ENCODE peak calls at places on chromosomes 12 and 14, in nine cellular contexts. F is CD4-positive, alpha-beta memory T cell; Q is endodermal cell; A is stomach; K is heart left ventricle; B is coronary artery; L is psoas muscle; T is naive thymus-derived CD4-positive, alpha-beta T cell; Z is left ventricle myocardium inferior. R is an unnamed sample.

GRCh38 chr12:94172973-94173372 is 24.6 kb downstream of the PLXNC1 start:
- DNase-seq in B (no peak), A (peak; percentile 27), Z (no peak), F (no peak), L (no peak), T (no peak), K (no peak), Q (no peak), R (no peak)

GRCh38 chr12:54208591-54208990 is 19.8 kb upstream of the SMUG1 start:
- DNase-seq in K (peak; percentile 14), Z (no peak), B (no peak), L (no peak), T (no peak), Q (no peak), F (no peak), A (no peak), R (no peak)

GRCh38 chr12:288687-289086 is 26.1 kb upstream of the SLC6A13 start:
- DNase-seq in Z (peak; percentile 20), F (no peak), B (no peak), Q (no peak), A (peak; percentile 55), T (no peak), L (no peak), K (peak; percentile 31), R (no peak)

GRCh38 chr12:74641262-74641661 is 103.6 kb downstream of the ATXN7L3B start:
- DNase-seq in L (no peak), A (no peak), F (no peak), T (no peak), Q (no peak), K (no peak), Z (no peak), B (no peak), R (no peak)

GRCh38 chr12:105729931-105730330 is 399.4 kb downstream of the C12orf75 start:
- DNase-seq in Q (no peak), K (no peak), A (no peak), B (no peak), L (no peak), F (no peak), T (no peak), Z (no peak), R (no peak)

GRCh38 chr12:24175949-24176348 is 226.5 kb upstream of the SOX5 start:
- DNase-seq in K (no peak), F (no peak), A (no peak), L (no peak), T (no peak), Q (no peak), Z (no peak), B (no peak), R (no peak)

GRCh38 chr12:14048949-14049545 is 67.6 kb upstream of the GRIN2B start:
- DNase-seq in F (no peak), Z (no peak), A (no peak), Q (no peak), B (no peak), T (no peak), K (no peak), L (no peak), R (no peak)

GRCh38 chr14:73237786-73238261 is 518 bp downstream of the PAPLN start:
- DNase-seq in T (no peak), Z (no peak), K (no peak), B (peak; percentile 65), A (no peak), F (no peak), L (no peak), Q (peak; percentile 72), R (no peak)

GRCh38 chr12:101969-102878 is 35.7 kb downstream of the IQSEC3 start:
- DNase-seq in Q (peak; percentile 83), L (no peak), Z (no peak), K (no peak), A (no peak), B (no peak), T (no peak), F (no peak), R (no peak)

GRCh38 chr12:96226401-96226800 is 32.2 kb downstream of the ELK3 start:
- DNase-seq in F (no peak), B (no peak), Z (no peak), L (no peak), T (no peak), A (no peak), Q (no peak), K (no peak), R (no peak)

GRCh38 chr14:55807059-55807499 is 227.1 kb downstream of the KTN1 start:
- DNase-seq in Q (no peak), L (peak; percentile 77), K (peak; percentile 95), B (peak; percentile 81), A (peak; percentile 98), Z (peak; percentile 87), T (peak; percentile 77), F (peak; percentile 85), R (peak; percentile 71)

GRCh38 chr12:3964404-3964803 is 91.2 kb upstream of the PARP11 start:
- DNase-seq in F (no peak), A (no peak), L (no peak), Z (no peak), T (no peak), Q (peak; percentile 92), K (no peak), B (no peak), R (no peak)

GRCh38 chr14:69093551-69094421 is 59.1 kb downstream of the DCAF5 start:
- DNase-seq in T (no peak), L (no peak), Z (no peak), A (peak; percentile 42), B (no peak), F (no peak), Q (peak; percentile 72), K (no peak), R (no peak)

GRCh38 chr14:51668870-51669269 is 17.2 kb downstream of the FRMD6 start:
- DNase-seq in K (no peak), A (no peak), F (no peak), Z (no peak), Q (no peak), B (no peak), L (no peak), T (no peak), R (no peak)

GRCh38 chr14:74579447-74580274 is 32.4 kb downstream of the LTBP2 start:
- DNase-seq in A (no peak), B (no peak), L (peak; percentile 20), Z (no peak), K (peak; percentile 17), T (no peak), Q (no peak), F (no peak), R (no peak)

GRCh38 chr14:86838363-86838762 is 1154.6 kb downstream of the GALC start:
- DNase-seq in Q (no peak), T (no peak), B (no peak), Z (no peak), F (no peak), L (no peak), K (no peak), A (no peak), R (no peak)

GRCh38 chr12:51262758-51263177 is 7.4 kb downstream of the SMAGP start:
- DNase-seq in T (no peak), Q (peak; percentile 90), F (no peak), K (no peak), B (no peak), A (peak; percentile 78), L (peak; percentile 56), Z (no peak), R (no peak)

DNA sequence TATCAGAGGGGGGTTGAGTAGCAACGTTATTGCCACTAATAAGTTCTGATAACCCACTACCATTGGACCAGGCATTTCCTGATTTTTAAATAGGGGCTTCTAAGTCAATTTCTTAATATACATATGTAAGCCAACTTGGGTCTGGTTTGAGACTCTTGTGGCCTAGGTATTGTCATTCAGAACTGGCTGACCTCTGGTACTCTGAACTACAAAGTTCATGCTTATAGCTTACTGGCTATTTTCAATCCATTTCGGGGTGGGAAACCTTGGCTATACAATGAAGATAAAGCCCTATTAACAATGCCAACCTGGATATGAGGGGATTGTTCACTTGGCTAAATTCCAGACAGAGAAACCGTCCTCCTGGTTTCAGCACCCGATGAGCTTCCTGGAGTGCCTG is 8.7 kb downstream of the DYNLL1 start:
- DNase-seq in T (no peak), K (no peak), B (no peak), Z (no peak), Q (no peak), A (no peak), F (no peak), L (no peak), R (no peak)
- H3K27ac ChIP-seq in T (no peak overlapping the region), K (no peak overlapping the region), B (no peak overlapping the region), Z (no peak overlapping the region), Q (no peak overlapping the region), A (no peak overlapping the region), F (no peak overlapping the region), L (no peak overlapping the region), R (no peak overlapping the region)

DNA sequence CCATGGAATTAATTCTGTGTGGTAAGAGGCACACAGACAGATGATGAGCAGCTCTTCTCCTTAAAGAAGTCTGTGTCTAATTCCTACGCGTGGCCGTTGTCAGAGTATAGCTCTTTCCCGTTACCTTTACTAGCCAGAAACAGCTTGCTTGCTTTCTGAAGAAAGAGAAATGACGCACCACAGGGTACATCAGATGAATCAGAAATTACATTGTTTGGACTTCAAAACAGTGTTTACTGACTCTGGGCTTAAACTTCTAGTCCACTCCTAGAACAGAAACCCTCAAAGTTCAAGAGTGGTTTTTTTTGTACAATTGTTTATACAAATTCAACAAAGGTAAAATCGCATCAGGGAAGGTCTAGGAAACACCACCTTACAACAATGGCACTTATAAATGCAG is 29.0 kb downstream of the RNF34 start:
- DNase-seq in A (no peak), Z (no peak), B (no peak), F (no peak), Q (no peak), L (no peak), K (no peak), T (no peak), R (no peak)
- H3K27ac ChIP-seq in A (no peak overlapping the region), Z (no peak overlapping the region), B (no peak overlapping the region), F (no peak overlapping the region), Q (no peak overlapping the region), L (no peak overlapping the region), K (no peak overlapping the region), T (no peak overlapping the region), R (no peak overlapping the region)

GRCh38 chr14:91005716-91006115 is 54.7 kb downstream of the RPS6KA5 start:
- DNase-seq in F (no peak), Q (no peak), A (no peak), B (no peak), T (no peak), L (no peak), K (no peak), Z (no peak), R (no peak)
- H3K27ac ChIP-seq in F (no peak overlapping the region), Q (no peak overlapping the region), A (no peak overlapping the region), B (no peak overlapping the region), T (no peak overlapping the region), L (no peak overlapping the region), K (no peak overlapping the region), Z (no peak overlapping the region), R (no peak overlapping the region)

GRCh38 chr12:91680864-91681263 is 464.8 kb downstream of the BTG1 start:
- DNase-seq in B (no peak), A (no peak), L (no peak), T (no peak), K (no peak), Q (no peak), F (no peak), Z (no peak), R (no peak)

GRCh38 chr12:91681751-91682150 is 463.9 kb downstream of the BTG1 start:
- DNase-seq in L (no peak), F (no peak), B (no peak), Z (no peak), K (no peak), A (no peak), Q (no peak), T (no peak), R (no peak)

DNA sequence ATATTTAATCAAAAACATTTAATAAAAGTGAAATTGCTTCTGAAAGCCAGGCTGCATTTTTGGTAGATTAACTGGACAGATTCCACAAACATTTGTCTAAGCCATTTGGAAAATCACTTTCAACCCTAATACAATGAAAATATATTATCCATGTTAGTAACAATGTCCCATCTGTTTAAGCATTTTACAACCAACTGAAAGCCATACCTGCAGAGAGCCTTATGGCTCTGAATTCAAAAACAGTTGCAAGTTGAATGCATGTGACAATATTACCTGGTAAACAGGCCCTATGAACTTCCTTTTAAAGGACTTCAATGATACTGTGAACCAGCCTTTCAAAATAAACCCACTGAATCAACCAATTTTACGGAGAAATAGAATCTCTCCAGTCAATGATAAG is 468.1 kb downstream of the BTG1 start:
- DNase-seq in K (no peak), F (no peak), B (no peak), Q (no peak), L (no peak), T (no peak), A (no peak), Z (no peak), R (no peak)
- H3K27ac ChIP-seq in K (no peak overlapping the region), F (no peak overlapping the region), B (no peak overlapping the region), Q (no peak overlapping the region), L (no peak overlapping the region), T (no peak overlapping the region), A (no peak overlapping the region), Z (no peak overlapping the region), R (no peak overlapping the region)